ENCODE peak calls at places on chromosomes 6 and 20, in four cellular contexts. S is K562, X is SK-N-SH, W is HepG2. Y is an unnamed sample.

GRCh38 chr6:67642582-67642981 is 992.5 kb upstream of the ADGRB3 start:
- DNase-seq in S (no peak), X (no peak), W (no peak), Y (no peak)

GRCh38 chr6:148464319-148465010 is 121.8 kb downstream of the SASH1 start:
- DNase-seq in S (peak; percentile 71), X (peak; percentile 55), W (peak; percentile 63), Y (peak; percentile 12)

GRCh38 chr6:79894939-79895338 is 52.4 kb downstream of the ELOVL4 start:
- DNase-seq in S (no peak), X (no peak), W (no peak), Y (no peak)

GRCh38 chr6:30192076-30192475 is 21.1 kb downstream of the TRIM26 start:
- DNase-seq in S (no peak), X (no peak), W (no peak), Y (no peak)

GRCh38 chr6:21740719-21741118 is 147.2 kb downstream of the SOX4 start:
- DNase-seq in S (no peak), X (no peak), W (no peak), Y (no peak)

GRCh38 chr6:155380666-155381332 is 66.5 kb upstream of the TFB1M start:
- DNase-seq in S (no peak), X (no peak), W (peak; percentile 24), Y (no peak)

GRCh38 chr20:43983359-43983758 is 68.7 kb downstream of the TOX2 start:
- DNase-seq in S (peak; percentile 55), X (no peak), W (no peak), Y (no peak)

GRCh38 chr6:26387565-26387964 is 4.7 kb downstream of the BTN2A2 start:
- DNase-seq in S (no peak), X (no peak), W (no peak), Y (no peak)

GRCh38 chr6:63352587-63353281 is 33.0 kb upstream of the LGSN start:
- DNase-seq in S (no peak), X (peak; percentile 5), W (peak; percentile 80), Y (peak; percentile 88)

GRCh38 chr6:16130437-16130891 is 1.6 kb downstream of the MYLIP start:
- DNase-seq in S (no peak), X (no peak), W (no peak), Y (no peak)

GRCh38 chr6:56730663-56731529 is 88.2 kb upstream of the DST start:
- DNase-seq in S (no peak), X (no peak), W (no peak), Y (no peak)

GRCh38 chr6:154733610-154734379 is 579 bp downstream of the SCAF8 start:
- DNase-seq in S (peak; percentile 99), X (peak; percentile 97), W (peak; percentile 95), Y (peak; percentile 61)

GRCh38 chr6:156379946-156380707 is 397.1 kb upstream of the ARID1B start:
- DNase-seq in S (no peak), X (peak; percentile 52), W (no peak), Y (no peak)

GRCh38 chr6:108117427-108118358 is 43.2 kb upstream of the OSTM1 start:
- DNase-seq in S (no peak), X (peak; percentile 74), W (no peak), Y (no peak)

GRCh38 chr6:48782230-48782629 is 671.2 kb upstream of the PTCHD4 start:
- DNase-seq in S (no peak), X (no peak), W (no peak), Y (no peak)

GRCh38 chr20:41173791-41174341 is 36.5 kb downstream of the PLCG1 start:
- DNase-seq in S (no peak), X (no peak), W (no peak), Y (no peak)

GRCh38 chr6:137248702-137249101 is 29.5 kb upstream of the IFNGR1 start:
- DNase-seq in S (no peak), X (no peak), W (no peak), Y (no peak)

GRCh38 chr6:154390034-154390433 is 33.4 kb upstream of the IPCEF1 start:
- DNase-seq in S (no peak), X (no peak), W (no peak), Y (no peak)

GRCh38 chr6:79821859-79822258 is 125.5 kb downstream of the ELOVL4 start:
- DNase-seq in S (peak; percentile 15), X (no peak), W (no peak), Y (no peak)

GRCh38 chr6:36627801-36628246 is 33.7 kb downstream of the SRSF3 start:
- DNase-seq in S (no peak), X (no peak), W (no peak), Y (no peak)

GRCh38 chr6:79193971-79194370 is 40.5 kb downstream of the HMGN3 start:
- DNase-seq in S (no peak), X (no peak), W (no peak), Y (no peak)

GRCh38 chr6:144585217-144585814 is 300.2 kb downstream of the UTRN start:
- DNase-seq in S (peak; percentile 27), X (peak; percentile 14), W (peak; percentile 40), Y (no peak)

GRCh38 chr20:10489853-10490627 is 54.9 kb downstream of the SLX4IP start:
- DNase-seq in S (no peak), X (no peak), W (no peak), Y (no peak)

GRCh38 chr6:140011537-140011936 is 637.1 kb upstream of the CITED2 start:
- DNase-seq in S (no peak), X (no peak), W (peak; percentile 46), Y (no peak)
- TF ChIP-seq FOXM1 in S (no peak), X (no peak), W (no peak), Y (no peak)

GRCh38 chr6:119842191-119842590 is 492.6 kb upstream of the MAN1A1 start:
- DNase-seq in S (no peak), X (no peak), W (no peak), Y (no peak)
- H3K27ac ChIP-seq in S (no peak overlapping the region), X (no peak overlapping the region), W (no peak overlapping the region), Y (no peak overlapping the region)

GRCh38 chr6:119346914-119347313 is 2.6 kb downstream of the MAN1A1 start:
- DNase-seq in S (no peak), X (no peak), W (no peak), Y (no peak)
- TF ChIP-seq SIN3A in S (no peak), X (no peak), W (no peak), Y (no peak)

GRCh38 chr20:59823860-59824259 is 109.6 kb downstream of the SYCP2 start:
- DNase-seq in S (no peak), X (peak; percentile 6), W (no peak), Y (no peak)

GRCh38 chr20:59827138-59828056 is 106.0 kb downstream of the SYCP2 start:
- DNase-seq in S (no peak), X (peak; percentile 6), W (no peak), Y (no peak)

GRCh38 chr20:59824711-59825562 is 108.5 kb downstream of the SYCP2 start:
- DNase-seq in S (no peak), X (peak; percentile 6), W (no peak), Y (no peak)

GRCh38 chr20:59825563-59825920 is 107.9 kb downstream of the SYCP2 start:
- DNase-seq in S (no peak), X (no peak), W (no peak), Y (no peak)

GRCh38 chr20:59825944-59826759 is 107.3 kb downstream of the SYCP2 start:
- DNase-seq in S (no peak), X (peak; percentile 6), W (no peak), Y (no peak)
- TF ChIP-seq FOXM1 in S (no peak), X (no peak), W (no peak), Y (no peak)

GRCh38 chr20:278607-279571 is 11.7 kb downstream of the C20orf96 start:
- DNase-seq in S (no peak), X (no peak), W (no peak), Y (no peak)
- H3K27ac ChIP-seq in S (no peak overlapping the region), X (no peak overlapping the region), W (no peak overlapping the region), Y (no peak overlapping the region)